ENCODE peak calls at places on chromosomes 13 and 19, in ten cellular contexts. G is vagina, C is BJ, D is WERI-Rb-1, Y is cardiac fibroblast, Q is breast epithelium, V is testis, U is OCI-LY7, R is choroid plexus epithelial cell, K is psoas muscle. H is an unnamed sample.
A peak's percentile ranks its signal among the peaks of the same experiment; 100 is the strongest.

GRCh38 chr13:108322206-108322824 is 52.8 kb downstream of the TNFSF13B start:
- DNase-seq in Y (peak; percentile 67), C (no peak), U (peak; percentile 51), D (no peak), V (no peak), Q (no peak), K (no peak), G (no peak), R (peak; percentile 72), H (peak; percentile 21)

GRCh38 chr19:3691726-3692125 is 8.5 kb downstream of the PIP5K1C start:
- DNase-seq in V (no peak), D (no peak), K (no peak), C (no peak), U (no peak), G (no peak), Q (no peak), R (no peak), Y (no peak), H (no peak)

GRCh38 chr13:98571955-98572662 is 4.8 kb downstream of the STK24 start:
- DNase-seq in D (no peak), Q (no peak), R (peak; percentile 37), Y (peak; percentile 50), C (peak; percentile 82), U (peak; percentile 35), V (no peak), K (peak; percentile 34), G (no peak), H (peak; percentile 90)

GRCh38 chr13:98368019-98368418 is 190.9 kb upstream of the RNF113B start:
- DNase-seq in Y (no peak), Q (no peak), D (no peak), K (no peak), R (peak; percentile 70), C (peak; percentile 70), G (no peak), V (no peak), U (no peak), H (no peak)

GRCh38 chr13:51101636-51102218 is 9.3 kb downstream of the C13orf42 start:
- DNase-seq in Y (no peak), R (no peak), C (no peak), U (no peak), G (no peak), V (no peak), K (no peak), Q (no peak), D (no peak), H (no peak)

GRCh38 chr13:90395846-90396245 is 951.6 kb upstream of the MIR17HG start:
- DNase-seq in V (no peak), Y (no peak), D (no peak), C (no peak), G (no peak), K (no peak), Q (no peak), R (no peak), U (no peak), H (no peak)

GRCh38 chr13:109706015-109706715 is 80.2 kb downstream of the IRS2 start:
- DNase-seq in Y (no peak), V (no peak), Q (no peak), U (no peak), G (no peak), R (no peak), C (no peak), K (no peak), D (no peak), H (no peak)

GRCh38 chr13:98598043-98598442 is 21.1 kb upstream of the STK24 start:
- DNase-seq in G (no peak), V (no peak), K (no peak), C (no peak), U (no peak), Q (no peak), Y (no peak), R (peak; percentile 44), D (no peak), H (no peak)

GRCh38 chr19:1259206-1259872 is 9.8 kb upstream of the CIRBP start:
- DNase-seq in G (no peak), Q (no peak), R (peak; percentile 58), K (peak; percentile 78), U (peak; percentile 79), D (peak; percentile 68), Y (peak; percentile 71), C (no peak), V (no peak), H (no peak)

GRCh38 chr19:5338661-5339469 is 1.7 kb downstream of the PTPRS start:
- DNase-seq in R (no peak), V (no peak), D (peak; percentile 72), Y (no peak), G (no peak), Q (no peak), U (no peak), C (no peak), K (no peak), H (no peak)

GRCh38 chr13:27461940-27462584 is 11.7 kb upstream of the MTIF3 start:
- DNase-seq in C (no peak), Y (no peak), G (no peak), V (no peak), D (no peak), R (no peak), K (no peak), Q (no peak), U (peak; percentile 31), H (no peak)

GRCh38 chr19:38340927-38341326 is 5.3 kb downstream of the CATSPERG start:
- DNase-seq in K (no peak), Y (no peak), C (no peak), D (no peak), R (no peak), V (no peak), G (no peak), U (no peak), Q (no peak), H (no peak)

GRCh38 chr19:6271721-6272410 is 7.9 kb downstream of the MLLT1 start:
- DNase-seq in K (peak; percentile 91), R (peak; percentile 56), Y (peak; percentile 71), G (no peak), D (peak; percentile 46), Q (peak; percentile 75), C (no peak), U (no peak), V (peak; percentile 80), H (no peak)

DNA sequence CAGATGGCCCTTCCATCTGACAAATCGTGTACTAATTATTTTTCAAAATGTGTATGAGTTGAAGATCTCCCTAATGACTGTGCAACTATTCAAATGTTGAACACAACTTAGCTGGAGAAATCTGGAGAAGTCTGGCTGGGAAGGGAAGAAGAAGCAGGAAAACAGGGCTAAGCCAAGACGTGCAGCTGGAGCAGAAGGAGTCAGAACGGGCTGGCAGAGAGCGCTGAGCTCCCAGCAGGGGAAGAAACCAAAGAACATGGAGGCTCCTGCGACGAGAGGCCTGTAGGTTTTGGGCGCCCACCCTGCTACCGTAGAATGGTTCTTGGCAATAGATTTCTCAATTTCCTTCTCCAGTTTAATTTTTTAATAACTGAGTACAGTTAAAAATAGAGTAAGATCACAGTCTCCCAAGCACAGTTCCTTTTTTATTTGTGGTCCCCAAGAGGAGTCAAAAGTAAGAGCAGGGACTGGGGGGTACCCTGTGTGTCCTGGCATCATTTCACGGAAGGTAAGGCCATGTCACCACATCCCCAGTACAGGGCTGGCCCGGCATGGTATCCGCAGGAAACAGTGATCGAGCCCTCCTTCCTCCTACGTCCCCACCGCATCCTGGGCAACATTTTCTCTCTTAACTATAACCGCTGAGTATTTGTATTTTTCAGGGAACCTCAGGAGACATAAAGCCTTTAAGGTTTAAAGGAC is 13.4 kb upstream of the LATS2 start:
- DNase-seq in C (no peak), U (no peak), K (no peak), R (no peak), Q (no peak), Y (peak; percentile 19), D (no peak), V (peak; percentile 46), G (no peak), H (no peak)
- H3K4me3 ChIP-seq in C (no peak overlapping the region), U (no peak overlapping the region), K (peak overlapping the region; percentile 79), R (peak overlapping the region; percentile 67), Q (peak overlapping the region; percentile 48), Y (no peak overlapping the region), D (no peak overlapping the region), V (peak overlapping the region; percentile 65), G (peak overlapping the region; percentile 58), H (no peak overlapping the region)

DNA sequence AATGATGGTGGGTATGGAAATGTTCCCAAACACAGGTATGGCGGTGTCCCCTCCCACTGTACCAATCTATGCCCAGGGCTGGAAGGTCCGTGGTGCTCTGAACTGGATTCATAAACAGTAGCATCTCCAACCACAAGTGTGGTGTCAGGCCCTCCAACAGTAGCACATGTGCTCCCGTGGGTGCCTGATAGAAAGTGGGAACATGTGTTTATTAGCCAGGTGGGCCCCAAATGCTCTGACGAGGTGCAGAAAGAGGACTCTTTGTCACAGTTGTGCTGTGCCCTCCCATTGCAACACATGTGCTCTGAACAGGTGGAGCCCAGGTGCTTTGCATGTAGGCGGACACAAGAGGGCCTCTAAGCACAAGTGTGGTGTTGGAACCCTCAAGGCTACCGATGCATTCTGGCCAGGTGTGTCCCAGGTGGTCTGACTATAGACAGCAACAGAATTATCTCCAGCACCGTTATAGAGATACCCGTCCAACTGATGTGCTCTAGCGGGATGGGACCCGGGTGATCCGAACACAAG is 75.4 kb upstream of the ZNF30 start:
- DNase-seq in R (no peak), C (no peak), Y (no peak), V (no peak), G (no peak), D (peak; percentile 79), U (peak; percentile 65), K (no peak), Q (no peak), H (no peak)
- TF ChIP-seq CTCF in R (no peak), C (no peak), Y (no peak), V (no peak), G (no peak), D (peak; percentile 89), U (peak; percentile 61), K (no peak), Q (no peak), H (no peak)

GRCh38 chr13:101258071-101258470 is 158.2 kb downstream of the NALCN start:
- DNase-seq in G (no peak), Q (no peak), R (peak; percentile 86), Y (peak; percentile 98), V (no peak), C (peak; percentile 36), U (no peak), K (no peak), D (no peak), H (peak; percentile 65)
- H3K4me3 ChIP-seq in G (no peak overlapping the region), Q (no peak overlapping the region), R (no peak overlapping the region), Y (no peak overlapping the region), V (no peak overlapping the region), C (no peak overlapping the region), U (no peak overlapping the region), K (no peak overlapping the region), D (no peak overlapping the region), H (no peak overlapping the region)

DNA sequence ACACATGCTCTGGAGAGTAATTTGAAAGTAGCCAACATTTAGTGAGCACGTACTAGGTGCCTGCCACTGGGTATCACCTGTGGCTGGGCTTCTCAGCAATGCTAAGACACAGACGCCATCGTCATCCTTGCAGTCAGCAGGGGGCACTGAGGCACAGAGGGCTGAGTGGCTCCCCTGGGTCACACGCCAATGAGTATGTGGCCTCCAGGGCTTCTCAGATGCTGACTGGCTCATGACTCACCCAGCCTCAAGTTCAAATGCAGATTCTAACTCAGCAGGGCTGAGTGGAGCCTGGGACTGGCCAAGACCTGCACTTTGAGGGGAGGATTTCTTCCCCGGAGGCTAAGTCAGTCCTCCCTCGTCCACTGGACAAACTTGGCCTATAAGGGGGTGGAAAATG is 115.1 kb upstream of the CACNA1A start:
- DNase-seq in V (no peak), C (peak; percentile 82), D (no peak), Y (peak; percentile 93), G (no peak), Q (peak; percentile 48), U (peak; percentile 14), R (peak; percentile 86), K (peak; percentile 14), H (peak; percentile 77)
- TF ChIP-seq CTCF in V (no peak), C (peak; percentile 45), D (no peak), Y (peak; percentile 36), G (no peak), Q (no peak), U (no peak), R (peak; percentile 22), K (no peak), H (peak; percentile 67)

GRCh38 chr19:10516064-10516385 is 1.2 kb downstream of the S1PR5 start:
- DNase-seq in U (no peak), Q (no peak), G (no peak), K (no peak), C (no peak), Y (no peak), V (no peak), R (no peak), D (no peak), H (no peak)
- H3K4me3 ChIP-seq in U (no peak overlapping the region), Q (no peak overlapping the region), G (no peak overlapping the region), K (no peak overlapping the region), C (no peak overlapping the region), Y (no peak overlapping the region), V (no peak overlapping the region), R (no peak overlapping the region), D (no peak overlapping the region), H (no peak overlapping the region)

H was measured in HFF-Myc.